ENCODE peak calls at places on chromosomes 6 and 20, in seven cellular contexts. Z is AG04449, M is brain microvascular endothelial cell, N is cardiac muscle cell, W is ureter, Y is NT2/D1, R is foreskin fibroblast. O is an unnamed sample.
A peak's percentile ranks its signal among the peaks of the same experiment; 100 is the strongest.

GRCh38 chr20:13947719-13948118 is 42.7 kb downstream of the SEL1L2 start:
- DNase-seq in W (no peak), Z (no peak), M (no peak), Y (no peak), R (no peak), N (no peak), O (no peak)

GRCh38 chr6:72826033-72826432 is 204.2 kb downstream of the KCNQ5 start:
- DNase-seq in Z (no peak), W (no peak), M (peak; percentile 5), R (peak; percentile 57), Y (no peak), N (peak; percentile 22), O (no peak)

GRCh38 chr20:64077876-64078551 is 1.3 kb downstream of the RGS19 start:
- DNase-seq in M (no peak), Z (no peak), R (no peak), W (no peak), N (no peak), Y (no peak), O (no peak)

GRCh38 chr20:23120261-23120660 is 34.1 kb upstream of the CD93 start:
- DNase-seq in W (no peak), R (no peak), Y (no peak), Z (no peak), M (no peak), N (no peak), O (no peak)

GRCh38 chr20:44758247-44759101 is 12.8 kb downstream of the KCNK15 start:
- DNase-seq in Y (no peak), R (no peak), N (no peak), M (no peak), W (no peak), Z (no peak), O (no peak)

GRCh38 chr6:55528624-55529023 is 50.4 kb downstream of the HMGCLL1 start:
- DNase-seq in W (no peak), M (peak; percentile 35), R (peak; percentile 4), Y (peak; percentile 9), N (peak; percentile 41), Z (no peak), O (no peak)

GRCh38 chr20:24341781-24342180 is 127.6 kb upstream of the SYNDIG1 start:
- DNase-seq in Y (no peak), N (no peak), R (peak; percentile 76), M (no peak), Z (no peak), W (no peak), O (no peak)

GRCh38 chr6:159692303-159693127 is 526 bp downstream of the SOD2 start:
- DNase-seq in R (no peak), N (peak; percentile 53), W (peak; percentile 57), Y (no peak), M (peak; percentile 45), Z (no peak), O (no peak)

GRCh38 chr6:113018351-113019151 is 671.4 kb downstream of the RFPL4B start:
- DNase-seq in Z (peak; percentile 80), N (peak; percentile 94), M (peak; percentile 79), W (peak; percentile 64), R (peak; percentile 78), Y (no peak), O (no peak)

GRCh38 chr20:46000571-46001145 is 8.1 kb upstream of the MMP9 start:
- DNase-seq in N (no peak), R (no peak), Y (no peak), M (no peak), W (no peak), Z (no peak), O (no peak)

GRCh38 chr6:69835414-69836179 is 30.8 kb upstream of the COL19A1 start:
- DNase-seq in Z (peak; percentile 45), N (peak; percentile 87), Y (no peak), W (no peak), M (peak; percentile 77), R (peak; percentile 42), O (no peak)

GRCh38 chr6:131660195-131660594 is 23.1 kb downstream of the ENPP3 start:
- DNase-seq in N (peak; percentile 8), M (peak; percentile 18), R (peak; percentile 47), W (no peak), Y (no peak), Z (no peak), O (no peak)

GRCh38 chr20:23227976-23228375 is 122.6 kb upstream of the NXT1 start:
- DNase-seq in Y (no peak), Z (no peak), R (no peak), N (no peak), W (peak; percentile 46), M (no peak), O (no peak)

GRCh38 chr6:157107915-157108651 is 215.2 kb downstream of the TMEM242 start:
- DNase-seq in Z (peak; percentile 78), N (peak; percentile 93), R (peak; percentile 82), Y (no peak), M (peak; percentile 92), W (no peak), O (no peak)

GRCh38 chr20:4709261-4710105 is 12.2 kb upstream of the PRND start:
- DNase-seq in Z (no peak), Y (no peak), M (no peak), W (no peak), R (no peak), N (no peak), O (no peak)

GRCh38 chr20:10501377-10501776 is 66.3 kb downstream of the SLX4IP start:
- DNase-seq in Y (no peak), M (no peak), W (no peak), N (peak; percentile 22), Z (no peak), R (no peak), O (no peak)

GRCh38 chr6:97129111-97129510 is 153.9 kb downstream of the MMS22L start:
- DNase-seq in M (no peak), N (peak; percentile 24), Y (no peak), W (no peak), Z (no peak), R (no peak), O (no peak)

GRCh38 chr20:51660741-51661608 is 107.2 kb downstream of the ATP9A start:
- DNase-seq in N (peak; percentile 54), Y (no peak), R (peak; percentile 99), M (peak; percentile 48), Z (peak; percentile 71), W (no peak), O (no peak)